ENCODE peak calls at places on chromosomes 3 and 15, in six cellular contexts. K, L, Y, N, U and C are unnamed samples.

GRCh38 chr3:31011383-31011782 is 116.9 kb upstream of the GADL1 start:
- DNase-seq in L (no peak), U (no peak), N (no peak), K (no peak), Y (no peak), C (no peak)

GRCh38 chr15:85646538-85647091 is 148.1 kb downstream of the KLHL25 start:
- DNase-seq in Y (no peak), K (no peak), L (no peak), U (no peak), N (peak; percentile 69), C (no peak)

GRCh38 chr15:95405447-95405846 is 925.1 kb upstream of the NR2F2 start:
- DNase-seq in K (no peak), U (no peak), L (no peak), N (no peak), Y (no peak), C (no peak)

GRCh38 chr15:74245342-74245931 is 9.3 kb downstream of the CCDC33 start:
- DNase-seq in Y (peak; percentile 45), N (peak; percentile 86), U (peak; percentile 94), K (no peak), L (peak; percentile 22), C (no peak)

GRCh38 chr3:103794656-103795055 is 1359.8 kb downstream of the ZPLD1 start:
- DNase-seq in N (peak; percentile 62), L (no peak), U (peak; percentile 53), K (no peak), Y (peak; percentile 23), C (no peak)

GRCh38 chr15:66748320-66748779 is 46.3 kb downstream of the SMAD6 start:
- DNase-seq in N (no peak), K (no peak), Y (no peak), U (no peak), L (no peak), C (no peak)

GRCh38 chr3:149417174-149417573 is 39.7 kb upstream of the TM4SF1 start:
- DNase-seq in N (no peak), K (peak; percentile 45), Y (no peak), U (no peak), L (no peak), C (no peak)

GRCh38 chr15:72961326-72961725 is 90.9 kb upstream of the NEO1 start:
- DNase-seq in N (no peak), U (no peak), K (no peak), L (no peak), Y (no peak), C (no peak)

GRCh38 chr3:33717616-33717865 is 513 bp downstream of the CLASP2 start:
- DNase-seq in K (no peak), U (no peak), N (no peak), Y (peak; percentile 77), L (peak; percentile 65), C (no peak)

GRCh38 chr3:133573054-133573628 is 345 bp upstream of the CDV3 start:
- DNase-seq in K (peak; percentile 100), Y (peak; percentile 100), N (peak; percentile 100), U (peak; percentile 100), L (peak; percentile 100), C (no peak)

GRCh38 chr15:40831861-40832260 is 3.4 kb upstream of the PPP1R14D start:
- DNase-seq in U (no peak), N (no peak), L (no peak), K (no peak), Y (no peak), C (no peak)

GRCh38 chr15:71083349-71083748 is 31.9 kb upstream of the THSD4 start:
- DNase-seq in N (no peak), U (no peak), K (no peak), Y (no peak), L (peak; percentile 15), C (no peak)

GRCh38 chr3:108471346-108471935 is 39.0 kb downstream of the MYH15 start:
- DNase-seq in Y (no peak), U (no peak), K (no peak), L (no peak), N (peak; percentile 39), C (no peak)
- H3K27ac ChIP-seq in Y (no peak overlapping the region), U (no peak overlapping the region), K (no peak overlapping the region), L (no peak overlapping the region), N (no peak overlapping the region), C (no peak overlapping the region)

DNA sequence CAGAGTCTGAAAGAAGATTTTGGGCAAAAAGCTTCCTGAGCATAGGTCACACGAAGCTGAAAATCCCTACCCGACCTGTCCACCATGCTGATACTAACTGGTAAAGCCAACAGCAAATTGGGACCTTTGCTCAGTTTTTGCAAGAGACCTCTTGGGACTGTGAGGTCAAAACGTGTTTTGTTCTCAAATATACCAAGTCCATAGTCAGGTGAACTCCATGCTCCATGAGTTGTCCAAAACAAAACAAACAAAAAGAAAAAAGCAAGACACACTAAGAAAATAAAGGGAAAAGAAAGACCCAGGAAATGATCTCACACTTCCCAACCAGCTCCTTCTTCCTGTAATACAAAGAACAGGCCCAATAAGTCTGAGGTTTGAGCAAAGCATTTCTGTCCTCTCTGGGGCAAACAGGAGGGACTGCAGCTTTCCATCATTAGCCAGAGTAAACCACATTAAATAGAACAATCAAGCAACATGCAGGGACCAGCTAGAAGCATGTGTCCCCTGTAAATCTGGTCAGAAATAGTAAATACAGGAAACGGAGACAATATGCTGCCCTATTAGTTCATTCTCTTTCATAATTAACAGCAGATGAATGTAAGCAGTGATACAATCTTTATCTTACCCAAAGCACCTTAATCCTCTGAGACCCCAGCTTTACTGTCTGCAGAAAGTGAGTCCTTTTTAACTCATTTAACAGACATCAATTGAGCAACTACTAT is 125.0 kb upstream of the LIPC start:
- DNase-seq in U (no peak), L (no peak), K (no peak), N (no peak), Y (no peak), C (no peak)
- H3K27ac ChIP-seq in U (peak overlapping the region; percentile 15), L (no peak overlapping the region), K (no peak overlapping the region), N (no peak overlapping the region), Y (no peak overlapping the region), C (no peak overlapping the region)

GRCh38 chr3:43287514-43287913 is 1.2 kb downstream of the SNRK start:
- DNase-seq in K (peak; percentile 23), Y (no peak), U (no peak), N (peak; percentile 40), L (no peak), C (no peak)

GRCh38 chr3:43286886-43287301 is 554 bp downstream of the SNRK start:
- DNase-seq in N (peak; percentile 29), U (peak; percentile 66), L (no peak), Y (peak; percentile 57), K (peak; percentile 36), C (no peak)

GRCh38 chr3:43288366-43288765 is 2.0 kb downstream of the SNRK start:
- DNase-seq in K (peak; percentile 76), L (no peak), N (no peak), Y (no peak), U (no peak), C (no peak)

GRCh38 chr3:43285644-43286043 is 696 bp upstream of the SNRK start:
- DNase-seq in L (no peak), N (peak; percentile 20), U (peak; percentile 67), K (no peak), Y (no peak), C (no peak)

DNA sequence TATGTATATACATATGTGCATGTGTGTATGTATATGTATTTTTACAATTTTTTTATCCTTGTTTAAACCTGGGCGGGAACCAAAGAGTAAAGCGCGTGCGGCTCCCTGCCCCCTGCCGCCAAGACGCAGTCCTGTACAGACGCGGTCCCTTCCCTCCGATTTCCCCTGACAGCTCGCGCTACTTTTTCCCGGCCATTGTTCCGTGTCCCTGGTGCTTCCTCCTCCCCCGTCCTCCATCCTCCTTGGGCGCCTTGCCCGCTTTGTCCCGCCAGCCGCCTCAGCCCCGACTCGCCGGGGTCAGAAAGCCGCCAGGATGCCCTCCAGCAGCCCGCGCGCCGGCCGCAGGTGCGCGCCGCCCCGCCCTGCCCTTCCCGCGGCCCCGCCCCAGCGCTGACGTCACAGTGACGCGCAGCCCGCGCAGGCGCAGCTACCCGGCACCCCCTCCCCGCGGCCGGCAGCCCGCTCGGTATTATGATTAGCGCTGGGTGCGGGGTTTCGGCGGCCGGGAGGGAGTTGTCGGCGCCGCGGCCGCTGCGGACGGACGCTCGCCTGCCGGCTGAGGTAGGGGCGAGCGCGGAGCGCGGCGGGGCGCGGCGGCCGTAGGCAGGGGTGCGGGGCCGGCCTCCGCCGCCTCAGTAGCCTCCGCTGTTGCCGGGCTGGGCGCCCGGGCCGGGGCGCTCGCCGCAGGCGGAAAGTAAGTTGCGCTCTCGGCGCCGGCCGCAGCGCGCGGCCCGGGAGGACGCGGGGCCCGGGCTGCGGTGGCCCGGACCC is at the start of gene SNRK:
- DNase-seq in U (peak; percentile 95), Y (peak; percentile 92), K (peak; percentile 86), L (peak; percentile 95), N (peak; percentile 84), C (peak; percentile 94)
- H3K27ac ChIP-seq in U (peak within 1 kb of the TSS; percentile 84), Y (peak within 1 kb of the TSS; percentile 83), K (peak within 1 kb of the TSS; percentile 44), L (peak within 1 kb of the TSS; percentile 94), N (peak within 1 kb of the TSS; percentile 44), C (peak within 1 kb of the TSS; percentile 70)

GRCh38 chr15:88543065-88543776 is 3.3 kb downstream of the DET1 start:
- DNase-seq in N (peak; percentile 78), K (no peak), U (peak; percentile 50), Y (no peak), L (no peak), C (no peak)
- H3K27ac ChIP-seq in N (peak overlapping the region; percentile 26), K (no peak overlapping the region), U (no peak overlapping the region), Y (peak overlapping the region; percentile 98), L (peak overlapping the region; percentile 82), C (no peak overlapping the region)

GRCh38 chr3:154753101-154753500 is 323.1 kb upstream of the GPR149 start:
- DNase-seq in K (no peak), Y (no peak), U (no peak), N (no peak), L (no peak), C (no peak)
- H3K27ac ChIP-seq in K (no peak overlapping the region), Y (no peak overlapping the region), U (no peak overlapping the region), N (no peak overlapping the region), L (no peak overlapping the region), C (no peak overlapping the region)

GRCh38 chr3:45992820-45993219 is 2.8 kb downstream of the FYCO1 start:
- DNase-seq in U (no peak), Y (no peak), L (no peak), N (peak; percentile 60), K (no peak), C (no peak)
- H3K27ac ChIP-seq in U (no peak overlapping the region), Y (no peak overlapping the region), L (no peak overlapping the region), N (no peak overlapping the region), K (no peak overlapping the region), C (no peak overlapping the region)

DNA sequence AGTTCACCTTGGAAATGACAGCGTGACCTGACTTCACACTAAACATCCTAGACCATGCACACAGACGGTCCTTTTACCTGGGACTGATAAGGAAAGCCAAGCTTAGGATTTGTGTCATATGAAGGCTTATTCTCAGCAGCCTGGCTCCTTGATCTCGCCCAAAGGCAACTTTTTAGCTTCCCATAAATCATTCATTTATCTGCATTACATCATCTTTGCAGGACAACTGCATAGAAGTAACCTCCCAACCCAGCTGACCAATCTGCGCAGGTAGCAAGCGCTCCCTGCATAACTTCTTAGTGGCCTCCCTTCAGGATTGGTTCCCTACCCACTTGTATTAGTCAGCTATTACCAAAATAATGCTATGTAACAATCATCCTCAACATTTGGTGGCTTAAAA is 389.9 kb upstream of the PROK2 start:
- DNase-seq in U (no peak), K (no peak), N (no peak), Y (no peak), L (no peak), C (no peak)
- H3K27ac ChIP-seq in U (no peak overlapping the region), K (no peak overlapping the region), N (no peak overlapping the region), Y (no peak overlapping the region), L (no peak overlapping the region), C (peak overlapping the region; percentile 95)

DNA sequence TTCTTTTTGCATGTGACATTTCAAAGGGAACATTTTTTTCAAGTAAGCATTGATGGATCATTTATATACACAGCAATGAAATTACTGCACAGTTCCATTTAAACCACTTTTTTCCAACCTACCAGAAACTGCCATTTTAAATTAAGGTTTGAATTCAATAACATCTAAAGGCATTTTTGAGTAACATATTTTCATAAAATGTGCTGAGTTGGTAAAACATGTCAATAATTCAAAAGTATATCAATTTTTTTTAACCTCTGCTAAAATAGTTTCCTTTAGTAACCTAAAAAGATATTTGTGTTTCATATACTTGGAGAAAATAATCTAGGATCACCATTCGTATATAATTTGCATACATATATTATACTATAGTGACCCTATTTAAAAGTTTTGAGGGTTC is 355.2 kb upstream of the KCNMB2 start:
- DNase-seq in U (no peak), K (no peak), Y (no peak), N (no peak), L (no peak), C (no peak)
- H3K27ac ChIP-seq in U (no peak overlapping the region), K (no peak overlapping the region), Y (no peak overlapping the region), N (no peak overlapping the region), L (no peak overlapping the region), C (no peak overlapping the region)